ENCODE peak calls at places on chromosomes 5 and 9, in four cellular contexts. One of them, this sample, is unnamed.

GRCh38 chr5:44887722-44888121 is 79.0 kb downstream of the MRPS30 start:
- DNase-seq in HepG2: no peak
- DNase-seq in H1: no peak
- DNase-seq in GM12878: no peak
- DNase-seq in this sample: no peak

GRCh38 chr9:133119461-133120342 is 1.3 kb downstream of the RALGDS start:
- DNase-seq in H1: no peak
- DNase-seq in GM12878: no peak
- DNase-seq in HepG2: no peak
- DNase-seq in this sample: no peak

GRCh38 chr5:10701567-10702039 is 59.4 kb downstream of the DAP start:
- DNase-seq in GM12878: no peak
- DNase-seq in HepG2: peak; percentile 18
- DNase-seq in H1: no peak
- DNase-seq in this sample: no peak

GRCh38 chr5:42250-42649 is 49.7 kb upstream of the PLEKHG4B start:
- DNase-seq in GM12878: no peak
- DNase-seq in HepG2: no peak
- DNase-seq in H1: no peak
- DNase-seq in this sample: no peak

GRCh38 chr9:121674952-121675351 is 23.5 kb downstream of the DAB2IP start:
- DNase-seq in HepG2: no peak
- DNase-seq in GM12878: no peak
- DNase-seq in H1: no peak
- DNase-seq in this sample: no peak

GRCh38 chr5:157370967-157371366 is 89.0 kb upstream of the NIPAL4 start:
- DNase-seq in GM12878: no peak
- DNase-seq in H1: no peak
- DNase-seq in HepG2: no peak
- DNase-seq in this sample: peak; percentile 55

GRCh38 chr9:129097671-129098306 is 12.8 kb downstream of the CRAT start:
- DNase-seq in H1: no peak
- DNase-seq in GM12878: no peak
- DNase-seq in HepG2: no peak
- DNase-seq in this sample: no peak

GRCh38 chr9:20683351-20684034 is 566 bp upstream of the FOCAD start:
- DNase-seq in H1: no peak
- DNase-seq in HepG2: peak; percentile 25
- DNase-seq in GM12878: no peak
- DNase-seq in this sample: no peak

GRCh38 chr5:90111354-90112070 is 298.0 kb downstream of the CETN3 start:
- DNase-seq in GM12878: no peak
- DNase-seq in H1: no peak
- DNase-seq in HepG2: no peak
- DNase-seq in this sample: no peak

GRCh38 chr5:19498852-19499251 is 489.1 kb downstream of the CDH18 start:
- DNase-seq in GM12878: no peak
- DNase-seq in HepG2: no peak
- DNase-seq in H1: no peak
- DNase-seq in this sample: no peak

GRCh38 chr9:37371565-37372464 is 50.7 kb upstream of the GRHPR start:
- DNase-seq in HepG2: no peak
- DNase-seq in H1: no peak
- DNase-seq in GM12878: peak; percentile 63
- DNase-seq in this sample: no peak

GRCh38 chr9:89464991-89465390 is 32.9 kb downstream of the SEMA4D start:
- DNase-seq in GM12878: no peak
- DNase-seq in H1: no peak
- DNase-seq in HepG2: no peak
- DNase-seq in this sample: no peak
- TF ChIP-seq SUZ12 in GM12878: no peak
- TF ChIP-seq SUZ12 in H1: no peak
- TF ChIP-seq SUZ12 in HepG2: no peak
- TF ChIP-seq SUZ12 in this sample: no peak

DNA sequence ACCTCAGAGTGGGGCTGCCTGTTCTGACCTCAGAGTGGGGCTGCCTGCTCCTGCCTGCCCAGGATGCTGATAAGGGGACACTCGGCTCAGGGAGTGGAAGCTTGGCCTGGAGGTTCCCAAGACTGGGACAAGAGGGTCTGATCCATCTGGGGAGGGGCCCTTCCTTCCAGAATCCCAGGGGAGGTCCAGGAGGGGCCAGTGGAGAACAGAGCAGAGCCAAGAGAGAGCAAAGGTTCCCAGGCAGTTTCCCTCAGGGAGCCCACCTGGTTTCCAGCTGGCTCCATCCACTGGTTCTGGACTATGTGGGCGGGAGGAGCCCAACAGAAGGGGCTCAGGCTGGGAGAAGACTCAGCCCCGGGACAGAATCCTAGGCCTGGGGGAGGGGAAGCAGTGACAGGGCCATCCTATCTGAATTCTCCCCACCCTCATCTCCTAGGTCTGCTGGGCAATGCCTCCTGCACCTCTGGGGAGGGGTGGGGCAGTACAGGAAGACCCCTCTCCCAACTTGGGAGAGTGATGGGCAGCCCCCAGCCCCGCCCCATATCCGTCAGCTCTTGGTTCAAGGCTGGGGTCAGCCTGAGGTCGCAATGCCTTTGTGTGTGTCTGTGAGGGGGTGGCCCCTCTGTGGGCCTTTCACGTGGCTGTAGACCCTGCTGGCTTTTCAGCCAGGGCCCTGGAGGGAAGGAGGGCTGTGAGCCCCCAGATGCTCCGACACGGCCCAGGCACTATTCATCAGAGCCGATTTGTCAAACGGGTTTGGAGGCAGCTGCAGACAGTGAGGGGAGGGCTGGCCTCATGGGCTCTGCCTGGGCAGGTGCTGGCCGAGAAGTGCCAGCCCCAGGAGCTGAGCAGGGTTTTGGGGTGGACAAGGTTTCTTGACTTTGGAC is 49.4 kb upstream of the RNU6ATAC start:
- DNase-seq in GM12878: no peak
- DNase-seq in H1: no peak
- DNase-seq in HepG2: no peak
- DNase-seq in this sample: no peak
- H3K4me1 ChIP-seq in GM12878: no peaks in the 10 kb centered on the region
- H3K4me1 ChIP-seq in H1: no peaks in the 10 kb centered on the region
- H3K4me1 ChIP-seq in HepG2: peaks cover 68% of the 10 kb centered on the region
- H3K4me1 ChIP-seq in this sample: peaks cover 23% of the 10 kb centered on the region

GRCh38 chr5:141355641-141356040 is 820 bp downstream of the PCDHGA4 start:
- DNase-seq in GM12878: no peak
- DNase-seq in H1: no peak
- DNase-seq in HepG2: no peak
- DNase-seq in this sample: no peak

GRCh38 chr5:141356950-141357349 is 2.1 kb downstream of the PCDHGA4 start:
- DNase-seq in H1: no peak
- DNase-seq in GM12878: no peak
- DNase-seq in HepG2: no peak
- DNase-seq in this sample: no peak

GRCh38 chr5:141356133-141356532 is 1.3 kb downstream of the PCDHGA4 start:
- DNase-seq in H1: no peak
- DNase-seq in HepG2: no peak
- DNase-seq in GM12878: no peak
- DNase-seq in this sample: no peak

GRCh38 chr5:141351591-141351990 is 1.7 kb downstream of the PCDHGB1 start:
- DNase-seq in H1: no peak
- DNase-seq in GM12878: no peak
- DNase-seq in HepG2: no peak
- DNase-seq in this sample: no peak

GRCh38 chr5:141354900-141355469 is at the start of gene PCDHGA4:
- DNase-seq in H1: no peak
- DNase-seq in GM12878: no peak
- DNase-seq in HepG2: no peak
- DNase-seq in this sample: no peak
- H3K4me3 ChIP-seq in H1: no peak within 1 kb of the TSS
- H3K4me3 ChIP-seq in GM12878: no peak within 1 kb of the TSS
- H3K4me3 ChIP-seq in HepG2: no peak within 1 kb of the TSS
- H3K4me3 ChIP-seq in this sample: no peak within 1 kb of the TSS

DNA sequence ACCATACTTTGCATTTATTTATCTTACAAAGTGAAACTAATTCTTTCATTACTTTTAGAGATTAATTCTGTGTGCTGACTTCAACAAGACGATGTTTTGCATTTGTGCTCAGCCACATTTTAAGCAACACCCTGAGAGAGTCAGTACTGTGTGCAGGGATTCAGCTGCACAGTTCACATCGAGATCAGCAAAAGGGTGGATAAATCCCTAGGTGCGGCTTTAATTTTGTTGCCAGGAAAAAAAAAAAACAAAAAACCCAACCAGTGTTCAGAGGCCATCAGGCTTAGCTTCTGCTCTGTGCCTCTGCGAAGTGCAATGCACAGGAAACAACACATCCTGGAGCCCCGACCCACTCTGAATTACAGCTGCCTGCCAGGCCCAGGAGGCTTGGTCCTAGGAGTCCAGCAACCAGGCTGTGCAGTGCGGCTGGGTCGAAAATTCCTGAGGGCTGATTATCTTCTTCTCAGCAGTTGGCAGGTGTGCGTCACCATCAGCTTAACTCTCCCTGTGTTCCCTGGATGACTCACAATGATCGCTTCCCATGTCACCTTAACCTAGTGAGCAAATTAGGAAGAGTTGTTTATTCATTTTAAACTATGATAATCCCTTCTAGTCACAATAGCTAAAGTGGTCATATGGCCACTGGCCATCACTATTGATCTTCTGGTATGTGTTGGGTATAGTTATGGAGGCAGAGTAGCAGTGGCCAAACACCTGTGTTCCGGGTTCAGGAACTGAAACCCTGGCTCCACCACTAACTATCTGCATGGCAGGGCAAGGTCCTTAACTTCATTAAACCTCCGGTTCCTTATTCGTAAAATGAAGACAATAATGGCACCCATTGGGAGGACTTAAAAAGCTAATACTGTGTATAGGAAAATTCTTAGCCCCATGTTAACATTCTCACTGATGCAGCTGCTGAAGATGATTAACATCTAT is 31.2 kb upstream of the NDUFB6 start:
- DNase-seq in GM12878: no peak
- DNase-seq in H1: no peak
- DNase-seq in HepG2: peak; percentile 12
- DNase-seq in this sample: no peak
- TF ChIP-seq SUZ12 in GM12878: no peak
- TF ChIP-seq SUZ12 in H1: no peak
- TF ChIP-seq SUZ12 in HepG2: no peak
- TF ChIP-seq SUZ12 in this sample: no peak

This sample was measured in NT2/D1.